ENCODE peak calls at places on chromosome 18, in four cellular contexts. Q is A549, J is PC-3, E is IMR-90. X is an unnamed sample.

GRCh38 chr18:59268722-59269562 is 4.3 kb downstream of the RAX start:
- DNase-seq in J (peak), E (no peak), Q (peak), X (no peak)

GRCh38 chr18:53004798-53005197 is 664.8 kb downstream of the DCC start:
- DNase-seq in Q (no peak), E (no peak), J (peak), X (no peak)

GRCh38 chr18:31040982-31041345 is 1.6 kb downstream of the DSC3 start:
- DNase-seq in J (peak), Q (no peak), E (no peak), X (no peak)

GRCh38 chr18:32612651-32613050 is 142.0 kb upstream of the GAREM1 start:
- DNase-seq in E (no peak), Q (no peak), J (peak), X (no peak)

GRCh38 chr18:63224574-63224973 is 95.0 kb downstream of the BCL2 start:
- DNase-seq in E (no peak), Q (no peak), J (no peak), X (no peak)

GRCh38 chr18:2293109-2293839 is 278.0 kb downstream of the METTL4 start:
- DNase-seq in Q (peak), J (no peak), E (no peak), X (peak)

GRCh38 chr18:63949068-63949737 is at the start of gene HMSD:
- DNase-seq in J (peak), E (no peak), Q (peak), X (no peak)

GRCh38 chr18:42486296-42486695 is 531.3 kb downstream of the PIK3C3 start:
- DNase-seq in E (no peak), J (no peak), Q (no peak), X (no peak)

GRCh38 chr18:32669549-32670165 is 103.2 kb downstream of the KLHL14 start:
- DNase-seq in J (no peak), Q (peak), E (no peak), X (peak)

GRCh38 chr18:79393181-79393598 is 2.5 kb upstream of the NFATC1 start:
- DNase-seq in E (no peak), Q (no peak), J (no peak), X (peak)

GRCh38 chr18:26034850-26035497 is 55.4 kb downstream of the SS18 start:
- DNase-seq in E (no peak), Q (no peak), J (no peak), X (no peak)

GRCh38 chr18:50127516-50128229 is 67.3 kb downstream of the MYO5B start:
- DNase-seq in E (no peak), J (peak), Q (no peak), X (no peak)

GRCh38 chr18:67211646-67212045 is 304.9 kb downstream of the DSEL start:
- DNase-seq in E (peak), Q (no peak), J (no peak), X (no peak)

GRCh38 chr18:79583984-79584401 is 95.6 kb upstream of the CTDP1 start:
- DNase-seq in E (no peak), J (no peak), Q (no peak), X (no peak)

GRCh38 chr18:31880186-31880898 is 62.6 kb downstream of the TRAPPC8 start:
- DNase-seq in E (no peak), J (no peak), Q (no peak), X (no peak)

GRCh38 chr18:29188760-29189159 is 1011.8 kb upstream of the CDH2 start:
- DNase-seq in E (peak), J (peak), Q (no peak), X (no peak)

GRCh38 chr18:25734336-25734735 is 356.1 kb downstream of the SS18 start:
- DNase-seq in J (no peak), Q (no peak), E (no peak), X (no peak)

GRCh38 chr18:7370375-7370774 is 139.5 kb downstream of the LRRC30 start:
- DNase-seq in J (no peak), E (no peak), Q (no peak), X (no peak)

GRCh38 chr18:39799010-39799409 is 2156.0 kb upstream of the PIK3C3 start:
- DNase-seq in E (no peak), J (peak), Q (peak), X (no peak)

GRCh38 chr18:57792741-57793629 is 10.1 kb downstream of the ATP8B1 start:
- DNase-seq in E (no peak), J (no peak), Q (no peak), X (no peak)

GRCh38 chr18:49819768-49820662 is 6.7 kb upstream of the ACAA2 start:
- DNase-seq in E (no peak), J (no peak), Q (no peak), X (no peak)

DNA sequence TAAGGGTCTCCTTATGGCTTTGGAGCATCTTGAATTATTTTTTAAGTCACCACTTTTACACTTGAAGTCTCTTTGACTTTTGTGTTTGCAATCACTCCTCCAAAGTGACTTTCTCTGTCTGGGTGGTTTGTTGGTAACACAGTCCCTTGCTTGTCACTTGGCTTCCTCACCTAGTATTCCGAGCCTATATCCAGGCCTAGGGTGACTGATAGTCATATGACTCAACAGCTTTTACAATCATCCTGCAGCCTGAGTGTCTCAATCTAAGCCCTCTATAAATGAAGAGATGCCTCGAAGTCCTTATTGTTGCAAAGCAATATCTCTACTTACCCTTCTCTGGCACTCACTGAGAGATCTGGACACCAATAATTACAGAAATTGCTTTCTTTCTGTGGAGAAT is 53.9 kb upstream of the SETBP1 start:
- DNase-seq in J (peak), Q (no peak), E (no peak), X (no peak)
- H3K4me2 ChIP-seq in J (no peak), Q (no peak), E (no peak), X (no peak)

GRCh38 chr18:74250131-74250530 is 41.6 kb downstream of the CYB5A start:
- DNase-seq in J (no peak), E (no peak), Q (no peak), X (no peak)

GRCh38 chr18:74252032-74252380 is 39.8 kb downstream of the CYB5A start:
- DNase-seq in E (peak), J (peak), Q (peak), X (no peak)

GRCh38 chr18:74249181-74249968 is 42.4 kb downstream of the CYB5A start:
- DNase-seq in J (no peak), E (peak), Q (peak), X (no peak)

GRCh38 chr18:74248189-74248975 is 43.4 kb downstream of the CYB5A start:
- DNase-seq in E (no peak), Q (no peak), J (no peak), X (no peak)

GRCh38 chr18:74251297-74252031 is 40.3 kb downstream of the CYB5A start:
- DNase-seq in E (peak), Q (peak), J (peak), X (no peak)
- H3K4me2 ChIP-seq in E (peak), Q (peak), J (no peak), X (no peak)

DNA sequence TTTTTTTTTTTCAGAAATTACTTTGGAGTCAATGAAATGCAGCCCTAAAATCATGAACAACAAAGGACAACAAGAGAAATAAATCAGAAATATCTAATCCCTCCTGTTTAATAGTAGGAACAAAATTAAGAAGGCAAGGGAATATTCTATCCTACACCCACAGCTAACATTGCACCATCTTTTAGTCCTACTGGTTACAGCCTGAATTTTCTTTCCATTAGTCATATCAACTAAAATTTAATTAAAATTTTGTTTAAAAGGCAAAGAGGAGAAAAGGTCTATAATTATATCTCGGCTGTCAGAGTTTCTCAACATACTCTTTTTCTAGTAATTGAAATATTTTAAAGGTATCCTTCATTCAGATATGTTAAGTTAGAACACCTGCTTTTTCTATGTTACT is 61.9 kb downstream of the DTNA start:
- DNase-seq in E (peak), Q (no peak), J (no peak), X (no peak)
- H3K4me2 ChIP-seq in E (no peak), Q (no peak), J (no peak), X (no peak)

GRCh38 chr18:3340015-3340681 is 78.2 kb downstream of the MYL12B start:
- DNase-seq in J (peak), E (peak), Q (no peak), X (no peak)
- H3K4me2 ChIP-seq in J (no peak), E (no peak), Q (no peak), X (no peak)

GRCh38 chr18:12630136-12630535 is 27.8 kb downstream of the SPIRE1 start:
- DNase-seq in Q (no peak), E (peak), J (peak), X (no peak)

GRCh38 chr18:12631831-12632477 is 26.0 kb downstream of the SPIRE1 start:
- DNase-seq in J (no peak), E (no peak), Q (no peak), X (no peak)

GRCh38 chr18:12625242-12625641 is 32.7 kb downstream of the SPIRE1 start:
- DNase-seq in J (no peak), Q (no peak), E (no peak), X (no peak)

DNA sequence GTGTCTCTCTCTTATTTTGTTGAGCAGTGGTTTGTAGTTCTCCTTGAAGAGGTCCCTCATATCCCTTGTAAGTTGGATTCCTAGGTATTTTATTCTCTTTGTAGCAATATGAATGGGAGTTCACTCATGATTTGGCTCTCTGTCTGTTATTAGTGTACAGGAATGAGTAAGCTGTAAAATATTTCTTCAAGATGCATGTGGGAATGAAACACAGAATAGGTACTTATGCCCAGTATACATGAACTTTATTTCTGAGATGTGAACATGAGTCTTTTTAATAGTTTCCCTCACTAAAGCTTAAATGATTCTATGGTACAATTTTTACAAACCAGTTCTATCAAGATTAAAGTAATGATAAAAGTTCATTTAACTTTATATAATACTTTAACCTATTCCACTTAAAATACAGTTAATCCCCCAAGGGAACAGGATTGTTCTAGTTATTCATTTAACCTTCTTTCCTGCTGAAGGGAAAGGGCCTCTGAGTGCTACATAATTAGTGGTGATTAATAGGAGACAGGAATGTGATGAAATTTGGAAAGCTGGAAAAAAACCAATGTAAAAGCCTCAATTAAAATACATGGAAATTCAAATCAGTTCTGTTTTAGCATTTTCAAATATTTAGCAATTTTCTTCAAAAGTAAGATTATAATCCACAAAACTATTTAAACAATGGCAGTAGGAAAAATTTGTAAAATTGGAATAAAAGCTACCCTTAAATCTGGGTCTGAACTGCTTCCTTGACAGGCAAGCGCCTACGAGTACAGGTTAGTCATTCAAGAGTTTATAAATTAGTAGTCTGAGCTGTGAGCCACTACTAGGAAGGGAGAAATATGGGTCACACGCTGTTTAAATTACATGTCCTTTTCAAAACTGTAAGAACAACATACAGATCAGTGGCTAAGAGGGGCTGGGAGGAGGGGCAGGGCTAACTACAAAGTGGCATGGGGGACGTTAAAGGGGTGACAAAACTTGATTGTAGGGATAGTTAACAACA is 28.9 kb downstream of the SPIRE1 start:
- DNase-seq in Q (no peak), E (peak), J (peak), X (no peak)
- H3K4me2 ChIP-seq in Q (peak), E (peak), J (peak), X (no peak)

GRCh38 chr18:76351961-76352581 is 143.0 kb downstream of the ZNF516 start:
- DNase-seq in Q (peak), J (peak), E (peak), X (no peak)
- H3K4me2 ChIP-seq in Q (peak), J (peak), E (peak), X (no peak)

GRCh38 chr18:55243255-55243654 is 284.0 kb upstream of the CCDC68 start:
- DNase-seq in Q (no peak), E (no peak), J (no peak), X (no peak)
- H3K4me2 ChIP-seq in Q (no peak), E (no peak), J (no peak), X (no peak)

GRCh38 chr18:48200631-48201336 is 208.4 kb downstream of the ZBTB7C start:
- DNase-seq in E (no peak), J (no peak), Q (no peak), X (no peak)
- H3K4me2 ChIP-seq in E (no peak), J (no peak), Q (no peak), X (no peak)

GRCh38 chr18:9704233-9705118 is 3.6 kb upstream of the RAB31 start:
- DNase-seq in Q (no peak), E (peak), J (no peak), X (no peak)
- H3K4me2 ChIP-seq in Q (peak), E (no peak), J (peak), X (no peak)

X was measured in OCI-LY7.